ENCODE peak calls at places on chromosomes 16 and 17, in six cellular contexts. R is K562, Z is SK-N-SH, A is IMR-90, D is GM12878, J is HepG2. B is an unnamed sample.

GRCh38 chr16:30805056-30805369 is 18.0 kb upstream of the ZNF629 start:
- DNase-seq in D (no peak), J (no peak), A (no peak), Z (no peak), R (no peak), B (no peak)

GRCh38 chr16:50683689-50684374 is 2.7 kb upstream of the SNX20 start:
- DNase-seq in D (peak; percentile 87), J (no peak), A (no peak), Z (no peak), R (no peak), B (no peak)

GRCh38 chr16:75379911-75380847 is 53.1 kb downstream of the CFDP1 start:
- DNase-seq in Z (no peak), J (no peak), A (no peak), R (no peak), D (peak; percentile 60), B (no peak)

GRCh38 chr16:19872935-19873334 is 11.7 kb downstream of the GPRC5B start:
- DNase-seq in D (no peak), A (no peak), Z (no peak), R (no peak), J (no peak), B (no peak)

GRCh38 chr17:63550816-63551639 is 751 bp downstream of the DCAF7 start:
- DNase-seq in Z (peak; percentile 72), D (no peak), J (peak; percentile 66), A (peak; percentile 29), R (peak; percentile 41), B (peak; percentile 49)

GRCh38 chr16:84672276-84673202 is 24.2 kb downstream of the KLHL36 start:
- DNase-seq in D (no peak), Z (peak; percentile 82), R (peak; percentile 90), A (peak; percentile 68), J (peak; percentile 58), B (peak; percentile 68)

GRCh38 chr17:61904094-61904710 is 23.6 kb downstream of the INTS2 start:
- DNase-seq in R (no peak), A (no peak), D (peak; percentile 25), Z (no peak), J (no peak), B (no peak)

GRCh38 chr17:27954521-27955495 is 61.6 kb upstream of the LYRM9 start:
- DNase-seq in D (no peak), Z (no peak), R (no peak), J (no peak), A (no peak), B (no peak)

GRCh38 chr17:39751637-39752036 is 13.9 kb downstream of the GRB7 start:
- DNase-seq in A (no peak), R (no peak), J (no peak), D (no peak), Z (peak; percentile 31), B (no peak)

GRCh38 chr17:37490638-37491614 is 1.2 kb downstream of the DUSP14 start:
- DNase-seq in A (peak; percentile 93), D (no peak), Z (no peak), J (peak; percentile 64), R (peak; percentile 52), B (peak; percentile 82)

GRCh38 chr17:56447166-56447565 is 146.3 kb upstream of the NOG start:
- DNase-seq in R (no peak), Z (no peak), J (no peak), A (no peak), D (no peak), B (no peak)

GRCh38 chr17:81066072-81066471 is 31.1 kb downstream of the BAIAP2 start:
- DNase-seq in Z (no peak), J (no peak), R (no peak), A (no peak), D (no peak), B (no peak)

GRCh38 chr16:77171750-77172635 is 19.0 kb upstream of the MON1B start:
- DNase-seq in D (no peak), R (peak; percentile 61), J (peak; percentile 66), Z (peak; percentile 47), A (peak; percentile 59), B (peak; percentile 70)

GRCh38 chr17:42704495-42705494 is 22.5 kb downstream of the CNTNAP1 start:
- DNase-seq in Z (no peak), R (no peak), D (peak; percentile 94), A (no peak), J (no peak), B (no peak)
- TF ChIP-seq SMC3 in Z (no peak), R (no peak), D (no peak), A (no peak), J (no peak), B (no peak)

GRCh38 chr16:81586421-81586820 is 141.8 kb downstream of the CMIP start:
- DNase-seq in Z (no peak), R (no peak), J (no peak), D (no peak), A (peak; percentile 33), B (no peak)

GRCh38 chr16:81583893-81584705 is 139.5 kb downstream of the CMIP start:
- DNase-seq in J (no peak), A (peak; percentile 82), Z (no peak), R (no peak), D (no peak), B (peak; percentile 79)

GRCh38 chr16:81581107-81581506 is 136.5 kb downstream of the CMIP start:
- DNase-seq in D (no peak), A (no peak), J (no peak), Z (no peak), R (no peak), B (no peak)

GRCh38 chr16:81585785-81586184 is 141.2 kb downstream of the CMIP start:
- DNase-seq in D (no peak), Z (no peak), A (no peak), J (peak; percentile 50), R (peak; percentile 62), B (no peak)

GRCh38 chr16:81582655-81583441 is 138.2 kb downstream of the CMIP start:
- DNase-seq in D (no peak), J (peak; percentile 79), A (no peak), Z (no peak), R (no peak), B (peak; percentile 58)
- TF ChIP-seq RFX5 in D (no peak), J (no peak), A (no peak), Z (no peak), R (no peak), B (no peak)

GRCh38 chr16:54926166-54926838 is 4.4 kb upstream of the IRX5 start:
- DNase-seq in J (no peak), A (peak; percentile 33), R (no peak), Z (no peak), D (no peak), B (no peak)

GRCh38 chr16:54928016-54928356 is 2.7 kb upstream of the IRX5 start:
- DNase-seq in R (no peak), Z (no peak), J (no peak), A (no peak), D (no peak), B (peak; percentile 27)

GRCh38 chr16:54928421-54929089 is 2.1 kb upstream of the IRX5 start:
- DNase-seq in Z (peak; percentile 80), J (no peak), A (no peak), R (peak; percentile 70), D (no peak), B (peak; percentile 69)

GRCh38 chr16:54929090-54930033 is 1.3 kb upstream of the IRX5 start:
- DNase-seq in J (no peak), A (peak; percentile 94), R (peak; percentile 91), D (peak; percentile 60), Z (peak; percentile 92), B (peak; percentile 86)

DNA sequence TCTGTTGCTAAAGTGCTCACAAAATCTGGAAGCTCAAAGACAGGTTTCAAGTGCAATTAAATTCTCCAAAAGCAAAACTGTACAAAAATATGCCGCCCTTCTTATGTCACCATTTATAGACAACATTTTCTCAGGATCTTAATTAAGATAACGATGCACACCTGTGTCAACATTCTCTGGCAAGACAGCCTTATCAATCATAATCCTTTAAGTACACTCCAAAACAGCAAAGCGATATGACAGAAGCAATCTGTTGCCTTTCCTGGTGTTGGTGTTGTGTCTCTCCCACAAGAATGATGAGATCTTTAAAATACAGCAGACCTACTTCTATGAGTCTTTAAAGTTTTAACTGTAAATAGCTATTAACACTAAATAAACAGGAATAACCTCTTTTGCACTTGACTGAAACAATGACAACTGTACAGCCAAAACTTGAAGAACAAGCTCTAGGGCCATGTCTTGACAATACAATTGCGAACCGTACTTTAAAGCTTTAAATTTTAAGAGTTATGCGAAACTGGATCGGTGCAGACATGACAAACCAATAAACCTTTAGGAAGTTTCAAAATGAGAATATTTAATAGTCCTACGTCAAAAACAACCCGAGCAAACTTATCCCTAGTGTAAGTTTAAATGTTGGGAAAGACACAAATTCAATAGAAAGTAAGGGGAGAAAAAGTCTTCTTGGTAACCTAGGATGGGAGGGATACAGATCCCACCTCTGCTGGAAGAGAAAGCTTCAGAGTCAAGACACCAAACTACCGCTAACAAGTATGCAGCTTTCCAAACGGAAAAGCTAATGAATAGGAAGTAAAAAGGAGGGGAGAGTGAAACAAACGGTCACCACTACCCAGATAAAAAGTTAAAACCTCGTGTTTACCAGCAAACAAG is 3.3 kb upstream of the IRX5 start:
- DNase-seq in A (no peak), Z (no peak), J (no peak), D (no peak), R (no peak), B (no peak)
- H3K27ac ChIP-seq in A (no peak overlapping the region), Z (peak overlapping the region; percentile 95), J (no peak overlapping the region), D (no peak overlapping the region), R (peak overlapping the region; percentile 96), B (peak overlapping the region; percentile 96)

GRCh38 chr16:55505333-55506015 is 3.4 kb upstream of the LPCAT2 start:
- DNase-seq in Z (no peak), D (no peak), R (no peak), J (no peak), A (no peak), B (no peak)

GRCh38 chr16:55501549-55502322 is 7.1 kb upstream of the LPCAT2 start:
- DNase-seq in D (no peak), R (peak; percentile 44), A (no peak), J (no peak), Z (peak; percentile 60), B (no peak)

GRCh38 chr16:55503726-55504553 is 4.9 kb upstream of the LPCAT2 start:
- DNase-seq in A (no peak), Z (no peak), J (no peak), D (no peak), R (no peak), B (no peak)

GRCh38 chr16:55499951-55500350 is 8.9 kb upstream of the LPCAT2 start:
- DNase-seq in D (no peak), A (peak; percentile 99), R (peak; percentile 1), Z (no peak), J (no peak), B (no peak)

DNA sequence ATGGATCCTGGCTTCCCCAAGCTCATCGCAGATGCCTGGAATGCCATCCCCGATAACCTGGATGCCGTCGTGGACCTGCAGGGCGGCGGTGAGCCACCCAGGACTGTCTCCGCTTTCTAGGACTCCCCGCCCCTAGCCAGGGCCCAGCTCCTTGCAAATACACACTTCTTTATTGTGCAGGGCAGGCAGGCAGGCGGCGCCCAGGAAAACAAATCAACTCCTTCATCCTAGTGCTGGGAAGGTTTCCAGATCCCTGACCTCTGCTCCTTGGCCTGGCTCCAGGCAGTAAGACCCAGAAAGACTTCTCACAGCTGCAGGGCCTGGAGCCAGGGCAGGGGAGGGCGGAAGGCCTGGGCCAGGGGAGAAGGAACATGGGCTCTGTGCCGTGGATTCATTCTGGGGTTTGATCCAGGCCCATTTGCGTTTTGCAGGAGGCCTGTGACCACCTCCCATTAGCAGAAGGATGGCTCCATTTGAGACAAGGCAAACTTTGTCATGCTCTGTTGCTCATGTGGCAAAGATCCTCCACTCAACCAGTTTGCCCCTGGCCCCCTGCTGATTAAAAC is 6.0 kb upstream of the LPCAT2 start:
- DNase-seq in D (no peak), Z (peak; percentile 78), J (peak; percentile 79), R (no peak), A (peak; percentile 93), B (peak; percentile 68)
- TF ChIP-seq SMC3 in D (no peak), Z (peak; percentile 16), J (no peak), R (no peak), A (no peak), B (no peak)

B was measured in A549.